ENCODE peak calls at places on chromosome 11, in four cellular contexts. Q is K562, N is HepG2, G is HCT116. V is an unnamed sample.

GRCh38 chr11:12719221-12719620 is 45.0 kb downstream of the TEAD1 start:
- DNase-seq in Q (no peak), N (no peak), G (no peak), V (no peak)

GRCh38 chr11:69141742-69142141 is 14.0 kb upstream of the SMIM38 start:
- DNase-seq in Q (no peak), N (no peak), G (no peak), V (no peak)

GRCh38 chr11:76185931-76186401 is 20.3 kb downstream of the WNT11 start:
- DNase-seq in Q (no peak), N (no peak), G (no peak), V (no peak)

GRCh38 chr11:102226702-102227101 is 90.6 kb upstream of the BIRC3 start:
- DNase-seq in Q (no peak), N (no peak), G (no peak), V (no peak)

GRCh38 chr11:31118566-31118965 is 251.0 kb downstream of the DCDC1 start:
- DNase-seq in Q (no peak), N (no peak), G (no peak), V (no peak)

GRCh38 chr11:121416909-121417567 is 35.1 kb upstream of the SORL1 start:
- DNase-seq in Q (no peak), N (no peak), G (no peak), V (no peak)

GRCh38 chr11:17238377-17238776 is 30.6 kb upstream of the PIK3C2A start:
- DNase-seq in Q (no peak), N (no peak), G (no peak), V (no peak)

GRCh38 chr11:84673753-84674152 is 953.4 kb downstream of the DLG2 start:
- DNase-seq in Q (no peak), N (no peak), G (no peak), V (no peak)

DNA sequence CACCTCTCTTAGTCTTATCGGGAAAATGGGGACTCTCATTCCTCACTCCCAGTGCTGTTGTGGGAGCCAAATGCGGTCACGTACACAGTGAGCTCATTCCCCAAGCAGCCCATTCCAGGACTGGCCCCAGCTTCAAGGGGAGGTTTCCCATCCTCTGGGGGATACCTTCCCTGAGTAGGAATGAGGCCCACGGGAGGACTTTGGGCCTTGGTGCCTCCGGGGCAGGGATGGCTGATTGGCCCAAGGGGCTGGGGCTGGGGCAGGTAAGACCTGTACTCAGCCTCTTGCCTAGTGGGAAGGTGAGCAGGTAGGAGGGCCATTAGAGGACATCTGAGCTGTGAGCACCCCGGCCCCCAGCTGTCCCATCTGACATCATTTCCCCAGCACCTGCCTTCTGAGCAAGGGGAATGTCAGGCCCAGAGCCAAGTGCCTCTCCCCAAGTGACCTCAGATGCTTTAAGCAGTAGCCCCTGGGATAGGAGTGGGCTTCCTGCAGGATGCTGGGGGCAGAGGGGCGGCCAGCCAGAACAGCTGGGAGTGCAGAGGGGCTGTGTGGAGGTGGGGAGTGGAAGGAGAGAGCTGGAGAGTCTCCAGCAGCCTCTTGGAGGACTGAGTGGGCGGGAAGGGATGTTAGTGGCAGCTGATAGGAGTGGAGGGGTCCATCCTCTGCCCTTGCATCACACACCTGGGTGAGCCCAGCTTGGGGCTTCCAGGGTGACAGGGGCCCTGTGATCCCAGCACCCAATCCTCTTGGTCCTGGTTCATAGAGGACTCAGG is 58.4 kb downstream of the CD82 start:
- DNase-seq in Q (no peak), N (no peak), G (no peak), V (no peak)
- TF ChIP-seq TCF7L2 in Q (no peak), N (no peak), G (no peak), V (no peak)

GRCh38 chr11:73257342-73258103 is 14.6 kb upstream of the P2RY6 start:
- DNase-seq in Q (no peak), N (peak; percentile 39), G (peak; percentile 27), V (no peak)
- TF ChIP-seq TCF7L2 in Q (no peak), N (no peak), G (no peak), V (no peak)

DNA sequence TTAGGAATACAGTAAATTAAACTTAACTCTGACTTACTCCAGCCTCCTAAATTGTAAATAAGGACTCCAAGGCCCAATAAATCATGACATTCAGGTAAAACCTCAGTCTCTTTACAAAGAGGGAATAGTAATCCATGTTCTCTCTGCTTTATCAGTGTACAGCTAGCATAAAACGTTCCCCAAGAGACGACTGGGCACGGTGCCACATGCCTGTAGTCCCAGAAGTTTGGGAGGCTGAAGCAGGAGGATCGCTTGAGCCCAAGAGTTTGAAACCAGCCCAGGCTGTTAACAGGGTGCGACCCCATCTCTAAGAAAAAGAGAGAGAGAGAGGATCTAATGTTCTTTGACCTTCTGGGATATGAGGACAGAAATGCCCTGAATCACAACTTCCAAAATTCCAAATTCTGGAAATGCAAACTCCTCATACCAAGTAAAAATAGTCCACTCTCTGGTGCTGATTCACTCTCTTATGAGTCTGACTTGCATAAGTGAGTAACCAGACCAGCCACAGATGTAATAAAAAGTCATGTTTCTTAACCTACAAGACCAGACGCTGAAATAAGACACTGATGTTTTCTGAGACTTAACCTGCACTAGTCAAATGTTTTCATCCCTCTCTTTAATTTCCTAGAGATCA is 25.5 kb downstream of the NNMT start:
- DNase-seq in Q (no peak), N (no peak), G (no peak), V (no peak)
- TF ChIP-seq TCF7L2 in Q (no peak), N (no peak), G (no peak), V (no peak)

GRCh38 chr11:925158-925495 is 543 bp upstream of the AP2A2 start:
- DNase-seq in Q (peak; percentile 37), N (no peak), G (no peak), V (no peak)

GRCh38 chr11:924406-925157 is 1.1 kb upstream of the AP2A2 start:
- DNase-seq in Q (no peak), N (no peak), G (no peak), V (no peak)

GRCh38 chr11:926341-926916 is 759 bp downstream of the AP2A2 start:
- DNase-seq in Q (peak; percentile 38), N (no peak), G (peak; percentile 10), V (no peak)

GRCh38 chr11:923691-924405 is 1.8 kb upstream of the AP2A2 start:
- DNase-seq in Q (no peak), N (no peak), G (no peak), V (no peak)

GRCh38 chr11:925496-926301 is at the start of gene AP2A2:
- DNase-seq in Q (peak; percentile 95), N (peak; percentile 58), G (peak; percentile 62), V (no peak)
- TF ChIP-seq TCF7L2 in Q (no peak), N (no peak), G (peak; percentile 14), V (peak; percentile 27)

GRCh38 chr11:57762235-57762866 is 749 bp downstream of the CTNND1 start:
- DNase-seq in Q (peak; percentile 46), N (no peak), G (no peak), V (no peak)
- TF ChIP-seq TCF7L2 in Q (no peak), N (no peak), G (no peak), V (no peak)

GRCh38 chr11:62142921-62143320 is 19.1 kb downstream of the INCENP start:
- DNase-seq in Q (no peak), N (no peak), G (no peak), V (no peak)
- TF ChIP-seq TCF7L2 in Q (no peak), N (no peak), G (no peak), V (no peak)

DNA sequence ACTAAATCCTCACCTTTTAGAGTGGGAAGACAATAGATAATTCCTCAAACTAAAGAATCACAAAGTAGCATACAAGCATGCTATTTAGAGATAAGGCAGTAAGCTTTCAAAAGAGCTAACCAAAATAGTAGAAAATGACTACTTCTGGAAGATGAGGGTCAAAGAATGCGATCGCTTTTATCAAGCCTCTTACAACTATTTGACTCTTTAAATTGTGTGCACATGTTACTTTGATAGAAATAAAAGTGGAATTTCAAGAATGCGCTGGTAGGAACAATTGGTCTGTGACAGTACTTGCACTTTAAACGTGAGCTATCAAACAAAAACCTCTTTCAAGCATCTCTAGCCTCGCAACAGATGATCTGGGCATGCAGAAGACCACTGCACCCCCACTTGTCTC is 97.3 kb downstream of the COMMD9 start:
- DNase-seq in Q (no peak), N (no peak), G (no peak), V (no peak)
- TF ChIP-seq TCF7L2 in Q (no peak), N (no peak), G (no peak), V (no peak)